ENCODE peak calls at places on chromosome 4, in six cellular contexts. H, V, L, Y, G and A are unnamed samples.
A peak's percentile ranks its signal among the peaks of the same experiment; 100 is the strongest.

GRCh38 chr4:78704981-78705757 is 71.0 kb upstream of the BMP2K start:
- DNase-seq in H (no peak), V (peak; percentile 78), L (no peak), Y (no peak), G (no peak), A (no peak)

GRCh38 chr4:139887962-139888735 is 222.5 kb downstream of the MGST2 start:
- DNase-seq in H (no peak), V (no peak), L (no peak), Y (no peak), G (no peak), A (no peak)

GRCh38 chr4:125750827-125751466 is 436.2 kb downstream of the FAT4 start:
- DNase-seq in H (peak; percentile 62), V (peak; percentile 54), L (peak; percentile 12), Y (peak; percentile 61), G (no peak), A (peak; percentile 41)

GRCh38 chr4:184350213-184350817 is 124.0 kb downstream of the IRF2 start:
- DNase-seq in H (no peak), V (no peak), L (no peak), Y (no peak), G (no peak), A (no peak)

GRCh38 chr4:2363056-2363719 is 55.3 kb downstream of the ZFYVE28 start:
- DNase-seq in H (no peak), V (no peak), L (peak; percentile 71), Y (no peak), G (no peak), A (no peak)

GRCh38 chr4:153799708-153800074 is 10.8 kb upstream of the SFRP2 start:
- DNase-seq in H (no peak), V (no peak), L (no peak), Y (peak; percentile 43), G (no peak), A (no peak)

GRCh38 chr4:112523008-112523440 is 7.0 kb upstream of the NEUROG2 start:
- DNase-seq in H (peak; percentile 85), V (peak; percentile 66), L (peak; percentile 51), Y (peak; percentile 33), G (peak; percentile 82), A (peak; percentile 59)

GRCh38 chr4:85681194-85681803 is 206.3 kb downstream of the ARHGAP24 start:
- DNase-seq in H (no peak), V (peak; percentile 49), L (peak; percentile 38), Y (peak; percentile 96), G (no peak), A (no peak)

GRCh38 chr4:98470831-98471230 is 187.6 kb downstream of the TSPAN5 start:
- DNase-seq in H (no peak), V (no peak), L (no peak), Y (no peak), G (no peak), A (no peak)

GRCh38 chr4:183987987-183988392 is 82.9 kb downstream of the STOX2 start:
- DNase-seq in H (peak; percentile 69), V (peak; percentile 95), L (peak; percentile 89), Y (peak; percentile 98), G (no peak), A (peak; percentile 83)

GRCh38 chr4:113106076-113106475 is 56.6 kb downstream of the ANK2 start:
- DNase-seq in H (no peak), V (peak; percentile 40), L (no peak), Y (peak; percentile 35), G (no peak), A (no peak)

GRCh38 chr4:16862688-16863087 is 35.8 kb downstream of the LDB2 start:
- DNase-seq in H (no peak), V (peak; percentile 36), L (no peak), Y (peak; percentile 15), G (no peak), A (no peak)

GRCh38 chr4:15882675-15883086 is 55.9 kb downstream of the FGFBP1 start:
- DNase-seq in H (peak; percentile 83), V (peak; percentile 82), L (peak; percentile 96), Y (peak; percentile 73), G (peak; percentile 51), A (peak; percentile 69)

GRCh38 chr4:186132577-186133277 is 28.2 kb downstream of the FAM149A start:
- DNase-seq in H (peak; percentile 66), V (peak; percentile 22), L (peak; percentile 49), Y (peak; percentile 38), G (no peak), A (peak; percentile 47)

GRCh38 chr4:157246959-157247358 is 26.4 kb downstream of the GRIA2 start:
- DNase-seq in H (no peak), V (no peak), L (no peak), Y (no peak), G (no peak), A (no peak)

GRCh38 chr4:86967061-86967460 is 32.2 kb downstream of the AFF1 start:
- DNase-seq in H (no peak), V (no peak), L (no peak), Y (no peak), G (no peak), A (no peak)

GRCh38 chr4:86934147-86934771 is 552 bp upstream of the AFF1 start:
- DNase-seq in H (no peak), V (no peak), L (peak; percentile 30), Y (no peak), G (no peak), A (no peak)

GRCh38 chr4:158760866-158761265 is 8.0 kb upstream of the FNIP2 start:
- DNase-seq in H (no peak), V (peak; percentile 64), L (no peak), Y (no peak), G (no peak), A (no peak)

GRCh38 chr4:56440983-56441382 is 4.9 kb downstream of the PAICS start:
- DNase-seq in H (no peak), V (no peak), L (no peak), Y (no peak), G (no peak), A (no peak)
- H3K9ac ChIP-seq in H (no peak overlapping the region), V (no peak overlapping the region), L (no peak overlapping the region), Y (no peak overlapping the region), G (no peak overlapping the region), A (no peak overlapping the region)

GRCh38 chr4:41426523-41426922 is 111.4 kb upstream of the LIMCH1 start:
- DNase-seq in H (no peak), V (no peak), L (no peak), Y (peak; percentile 85), G (no peak), A (no peak)

GRCh38 chr4:41424541-41424940 is 113.4 kb upstream of the LIMCH1 start:
- DNase-seq in H (no peak), V (no peak), L (no peak), Y (no peak), G (no peak), A (no peak)

GRCh38 chr4:41428941-41429669 is 108.9 kb upstream of the LIMCH1 start:
- DNase-seq in H (no peak), V (no peak), L (no peak), Y (no peak), G (no peak), A (no peak)

GRCh38 chr4:41428205-41428940 is 109.6 kb upstream of the LIMCH1 start:
- DNase-seq in H (no peak), V (no peak), L (no peak), Y (no peak), G (no peak), A (no peak)

DNA sequence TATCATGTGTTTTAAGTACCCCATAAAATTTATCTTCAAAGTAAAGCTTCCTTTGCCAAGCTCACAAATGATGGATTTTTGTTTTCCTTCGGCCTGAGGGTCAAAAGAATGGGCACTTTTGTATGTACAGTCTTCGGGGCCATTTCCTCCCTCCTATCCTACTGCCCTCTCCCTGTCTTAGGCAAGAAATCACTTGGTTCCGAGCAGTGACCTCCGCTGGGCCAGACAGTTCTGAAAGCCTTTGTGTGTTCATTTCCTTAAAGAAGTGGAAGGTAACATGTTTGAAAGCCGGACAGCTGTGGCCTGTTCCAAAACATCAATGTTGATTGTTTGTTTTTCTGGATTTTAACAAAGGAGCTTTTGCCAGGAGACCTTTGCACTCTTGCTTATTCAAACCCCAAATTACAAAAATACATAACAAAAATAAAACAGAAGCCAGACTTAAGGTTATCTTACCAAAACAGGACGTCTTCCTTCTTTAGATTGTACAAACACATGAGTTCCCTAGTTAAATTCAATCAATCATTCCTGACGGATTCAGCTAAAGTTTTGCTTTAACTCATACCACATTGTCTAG is 110.6 kb upstream of the LIMCH1 start:
- DNase-seq in H (no peak), V (no peak), L (no peak), Y (no peak), G (no peak), A (no peak)
- H3K4ac ChIP-seq in H (no peak overlapping the region), V (no peak overlapping the region), L (no peak overlapping the region), Y (no peak overlapping the region), G (no peak overlapping the region), A (no peak overlapping the region)

DNA sequence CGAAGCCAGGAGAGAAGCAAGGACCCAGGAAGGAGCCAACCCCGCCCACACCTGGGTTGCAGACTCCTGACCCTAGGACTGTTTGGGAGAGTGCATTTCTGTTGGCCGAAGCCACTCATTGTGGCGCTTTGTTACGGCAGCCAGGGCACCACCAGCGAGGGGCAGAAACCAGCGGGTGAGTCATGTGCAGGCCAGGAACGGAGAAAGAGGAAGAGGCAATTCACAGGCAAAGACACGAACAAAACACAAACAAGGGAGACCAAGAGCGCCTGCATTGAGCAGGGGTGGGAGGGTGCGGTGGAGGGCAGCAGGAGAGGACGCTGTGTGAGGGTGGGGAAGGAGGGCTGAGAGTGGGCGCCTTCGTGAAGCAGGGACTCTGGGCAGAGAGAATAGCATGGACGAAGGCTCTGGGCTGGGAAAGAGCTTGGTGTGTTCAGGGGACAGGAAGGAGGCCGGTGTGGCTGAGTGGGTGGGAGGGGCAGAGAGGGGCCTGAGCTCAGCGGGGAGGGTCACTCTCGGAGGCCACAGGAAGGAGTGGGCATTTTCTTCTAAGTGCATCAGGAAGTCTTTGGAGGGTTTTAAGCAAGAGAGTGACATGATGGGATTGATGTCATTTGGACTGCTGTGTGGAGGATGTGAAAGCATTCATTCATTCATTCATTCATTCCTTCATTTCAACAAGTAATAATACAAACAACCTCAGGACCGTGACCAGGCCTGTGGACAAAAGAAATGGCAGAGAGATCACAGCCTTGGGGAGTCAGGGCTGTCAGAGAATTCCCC is 12.2 kb upstream of the WFS1 start:
- DNase-seq in H (peak; percentile 78), V (no peak), L (peak; percentile 30), Y (peak; percentile 56), G (no peak), A (no peak)
- H2AFZ ChIP-seq in H (peak overlapping the region; percentile 2), V (no peak overlapping the region), L (no peak overlapping the region), Y (peak overlapping the region; percentile 79), G (peak overlapping the region; percentile 54), A (peak overlapping the region; percentile 84)

GRCh38 chr4:4837921-4838601 is 21.4 kb upstream of the MSX1 start:
- DNase-seq in H (peak; percentile 29), V (peak; percentile 17), L (no peak), Y (no peak), G (no peak), A (peak; percentile 35)
- H3K9ac ChIP-seq in H (no peak overlapping the region), V (no peak overlapping the region), L (no peak overlapping the region), Y (peak overlapping the region; percentile 45), G (no peak overlapping the region), A (no peak overlapping the region)

GRCh38 chr4:33386761-33387160 is 2666.6 kb downstream of the PCDH7 start:
- DNase-seq in H (no peak), V (no peak), L (no peak), Y (no peak), G (no peak), A (no peak)

DNA sequence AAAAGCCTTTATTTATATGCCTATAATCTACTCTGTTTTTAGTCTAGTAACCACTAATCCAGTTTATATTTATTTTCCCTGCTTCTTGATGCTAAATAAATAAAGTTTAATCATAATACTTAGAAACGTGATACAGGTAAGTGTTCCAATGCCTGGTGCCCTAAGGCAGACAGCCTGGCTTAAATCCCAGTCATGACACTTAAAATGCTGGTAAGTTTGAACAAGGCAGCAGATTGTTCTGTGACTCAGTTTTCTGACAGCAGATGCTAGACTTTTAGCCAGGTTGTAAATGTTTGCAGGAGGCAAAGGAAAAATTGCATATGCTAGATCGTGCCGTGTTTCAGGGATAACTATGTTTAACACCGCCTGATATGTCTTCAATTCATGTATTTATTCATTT is 2661.6 kb downstream of the PCDH7 start:
- DNase-seq in H (no peak), V (no peak), L (no peak), Y (no peak), G (no peak), A (no peak)
- H3K4ac ChIP-seq in H (no peak overlapping the region), V (no peak overlapping the region), L (no peak overlapping the region), Y (no peak overlapping the region), G (no peak overlapping the region), A (no peak overlapping the region)